ENCODE peak calls at places on chromosomes 4 and X, in five cellular contexts. M is aorta, U is fibroblast of lung, G is ascending aorta, F is heart left ventricle. Q is an unnamed sample.

GRCh38 chrX:10010686-10011085 is 43.5 kb downstream of the CLDN34 start:
- DNase-seq in U (peak; percentile 69), G (no peak), F (no peak), M (no peak), Q (no peak)

GRCh38 chr4:59517007-59517406 is 1683.1 kb upstream of the ADGRL3 start:
- DNase-seq in F (no peak), U (no peak), G (no peak), M (peak; percentile 45), Q (no peak)

GRCh38 chr4:158315706-158316105 is 105.4 kb downstream of the TMEM144 start:
- DNase-seq in G (no peak), F (no peak), M (no peak), U (peak; percentile 90), Q (no peak)

GRCh38 chrX:126552313-126553022 is at the start of gene DCAF12L1:
- DNase-seq in F (no peak), U (no peak), G (no peak), M (peak; percentile 71), Q (peak; percentile 8)

GRCh38 chr4:146222313-146222712 is 8.0 kb downstream of the REELD1 start:
- DNase-seq in M (no peak), U (peak; percentile 83), G (no peak), F (no peak), Q (no peak)

GRCh38 chrX:103839404-103839803 is 7.3 kb upstream of the RAB9B start:
- DNase-seq in M (no peak), U (no peak), F (no peak), G (no peak), Q (no peak)

GRCh38 chr4:25531272-25531671 is 124.4 kb upstream of the SLC34A2 start:
- DNase-seq in M (no peak), U (no peak), F (no peak), G (no peak), Q (no peak)

GRCh38 chr4:155559915-155560314 is 106.7 kb upstream of the GUCY1A1 start:
- DNase-seq in F (no peak), U (no peak), G (no peak), M (no peak), Q (no peak)

GRCh38 chr4:156832886-156833285 is 138.7 kb downstream of the PDGFC start:
- DNase-seq in G (no peak), U (peak; percentile 36), M (no peak), F (no peak), Q (no peak)

GRCh38 chr4:76430519-76431388 is 4.3 kb upstream of the SHROOM3 start:
- DNase-seq in U (peak; percentile 50), G (no peak), M (no peak), F (no peak), Q (no peak)

GRCh38 chr4:161799687-161800086 is 364.1 kb downstream of the FSTL5 start:
- DNase-seq in G (no peak), F (no peak), U (peak; percentile 58), M (no peak), Q (no peak)

GRCh38 chr4:18021470-18021719 is 160 bp downstream of the LCORL start:
- DNase-seq in M (no peak), F (no peak), U (peak; percentile 38), G (no peak), Q (no peak)

GRCh38 chr4:139734201-139734874 is 68.7 kb downstream of the MGST2 start:
- DNase-seq in G (no peak), F (no peak), M (no peak), U (peak; percentile 46), Q (no peak)

GRCh38 chrX:77426811-77427210 is 20.4 kb upstream of the FGF16 start:
- DNase-seq in G (no peak), U (peak; percentile 69), M (no peak), F (no peak), Q (no peak)

GRCh38 chrX:155888139-155888538 is 7.0 kb downstream of the VAMP7 start:
- DNase-seq in U (peak; percentile 82), G (no peak), F (no peak), M (no peak), Q (no peak)

GRCh38 chrX:25015486-25016360 is at the start of gene ARX:
- DNase-seq in G (no peak), U (peak; percentile 53), F (peak; percentile 47), M (no peak), Q (peak; percentile 77)

GRCh38 chr4:84480082-84480481 is 19.0 kb downstream of the NKX6-1 start:
- DNase-seq in M (no peak), F (no peak), U (no peak), G (no peak), Q (no peak)

GRCh38 chr4:19239565-19239964 is 1012.1 kb upstream of the SLIT2 start:
- DNase-seq in U (peak; percentile 82), G (no peak), F (no peak), M (no peak), Q (no peak)

GRCh38 chrX:78321809-78322208 is 5.6 kb downstream of the CYSLTR1 start:
- DNase-seq in F (peak; percentile 35), M (no peak), G (no peak), U (no peak), Q (peak; percentile 37)

GRCh38 chr4:140756292-140757219 is at the start of gene TBC1D9:
- DNase-seq in M (peak; percentile 90), U (peak; percentile 86), F (peak; percentile 88), G (peak; percentile 64), Q (peak; percentile 93)

GRCh38 chr4:184344899-184345572 is 127.4 kb upstream of the ENPP6 start:
- DNase-seq in F (peak; percentile 37), U (no peak), M (no peak), G (no peak), Q (no peak)

GRCh38 chrX:153582896-153583295 is 16.0 kb downstream of the CCNQ start:
- DNase-seq in U (peak; percentile 17), G (no peak), M (no peak), F (no peak), Q (peak; percentile 14)

GRCh38 chrX:143788265-143788664 is 67.7 kb upstream of the SPANXN2 start:
- DNase-seq in M (no peak), U (peak; percentile 1), G (no peak), F (no peak), Q (no peak)

GRCh38 chrX:41240504-41240903 is 93.5 kb upstream of the DDX3X start:
- DNase-seq in F (no peak), G (no peak), M (no peak), U (no peak), Q (no peak)

GRCh38 chr4:177118596-177118995 is 191.1 kb upstream of the NEIL3 start:
- DNase-seq in M (no peak), U (peak; percentile 99), F (peak; percentile 45), G (no peak), Q (peak; percentile 62)

GRCh38 chr4:94570558-94570957 is 118.8 kb downstream of the PDLIM5 start:
- DNase-seq in F (no peak), G (no peak), U (no peak), M (no peak), Q (no peak)

GRCh38 chr4:150262611-150263010 is 184.4 kb downstream of the DCLK2 start:
- DNase-seq in M (no peak), U (no peak), G (no peak), F (no peak), Q (no peak)

GRCh38 chr4:40629401-40630334 is at the start of gene RBM47:
- DNase-seq in U (peak; percentile 60), M (peak; percentile 87), F (peak; percentile 57), G (no peak), Q (peak; percentile 85)

GRCh38 chrX:93259029-93259428 is 414.3 kb downstream of the NAP1L3 start:
- DNase-seq in U (no peak), G (no peak), F (no peak), M (no peak), Q (no peak)

GRCh38 chrX:131830400-131831184 is 192.5 kb upstream of the STK26 start:
- DNase-seq in U (peak; percentile 51), F (peak; percentile 78), G (no peak), M (no peak), Q (peak; percentile 85)

GRCh38 chrX:154648931-154649863 is 4.2 kb downstream of the CTAG2 start:
- DNase-seq in U (no peak), M (peak; percentile 61), F (no peak), G (no peak), Q (no peak)

GRCh38 chr4:867526-868250 is 41.8 kb upstream of the CPLX1 start:
- DNase-seq in M (no peak), G (no peak), U (no peak), F (no peak), Q (no peak)

GRCh38 chrX:46642145-46642544 is 68.6 kb downstream of the CHST7 start:
- DNase-seq in G (no peak), U (no peak), F (no peak), M (no peak), Q (peak; percentile 58)

GRCh38 chrX:149618871-149619270 is 12.7 kb downstream of the TMEM185A start:
- DNase-seq in U (no peak), G (no peak), M (no peak), F (no peak), Q (no peak)

GRCh38 chr4:148341980-148342800 is 100.0 kb downstream of the NR3C2 start:
- DNase-seq in U (no peak), F (peak; percentile 21), M (no peak), G (no peak), Q (no peak)

GRCh38 chr4:113958766-113959540 is 20.5 kb downstream of the ARSJ start:
- DNase-seq in F (no peak), G (no peak), M (no peak), U (peak; percentile 96), Q (no peak)

GRCh38 chr4:113955411-113955810 is 24.0 kb downstream of the ARSJ start:
- DNase-seq in F (no peak), M (no peak), G (no peak), U (no peak), Q (no peak)

GRCh38 chr4:113957961-113958360 is 21.5 kb downstream of the ARSJ start:
- DNase-seq in U (no peak), F (no peak), M (no peak), G (no peak), Q (no peak)

GRCh38 chr4:113953888-113954287 is 25.6 kb downstream of the ARSJ start:
- DNase-seq in U (no peak), G (no peak), F (no peak), M (no peak), Q (no peak)

DNA sequence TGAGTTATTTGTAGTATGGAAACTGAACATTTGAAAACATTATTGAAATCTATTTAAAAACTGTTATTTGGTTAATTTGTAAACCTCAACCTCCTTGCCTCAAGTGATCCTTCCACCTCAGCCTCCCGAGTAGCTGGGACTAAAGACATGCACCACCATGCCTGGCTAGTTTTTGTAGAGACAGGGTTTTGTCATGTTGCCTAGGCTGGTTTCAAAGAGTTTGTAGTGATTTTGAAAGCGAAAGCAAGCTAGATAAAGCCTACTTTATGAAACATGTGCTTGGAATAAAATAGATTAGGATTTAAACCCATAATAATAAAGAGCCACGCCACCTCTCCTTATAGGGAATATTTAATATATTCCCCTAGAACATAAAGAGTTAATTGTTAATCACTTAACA is 23.5 kb downstream of the ARSJ start:
- DNase-seq in U (no peak), F (no peak), G (no peak), M (no peak), Q (no peak)
- H3K4me1 ChIP-seq in U (peaks cover 24% of the 10 kb centered on the region), F (peaks cover 8% of the 10 kb centered on the region), G (peaks cover 21% of the 10 kb centered on the region), M (no peaks in the 10 kb centered on the region), Q (peaks cover 2% of the 10 kb centered on the region)

GRCh38 chr4:168933423-168933822 is 76.6 kb downstream of the CBR4 start:
- DNase-seq in M (no peak), U (no peak), F (no peak), G (no peak), Q (no peak)
- H3K9me3 ChIP-seq in M (peaks cover 3% of the 10 kb centered on the region), U (no peaks in the 10 kb centered on the region), F (peaks cover 51% of the 10 kb centered on the region), G (peaks cover 67% of the 10 kb centered on the region), Q (no peaks in the 10 kb centered on the region)

GRCh38 chr4:2415213-2415612 is 3.2 kb downstream of the ZFYVE28 start:
- DNase-seq in U (no peak), G (no peak), M (no peak), F (no peak), Q (no peak)
- H3K27me3 ChIP-seq in U (peaks cover 10% of the 10 kb centered on the region), G (no peaks in the 10 kb centered on the region), M (no peaks in the 10 kb centered on the region), F (peaks cover 5% of the 10 kb centered on the region), Q (no peaks in the 10 kb centered on the region)

GRCh38 chr4:128570380-128570779 is 239.1 kb upstream of the JADE1 start:
- DNase-seq in G (peak; percentile 27), M (no peak), F (peak; percentile 41), U (no peak), Q (no peak)
- H3K4me1 ChIP-seq in G (peaks cover 17% of the 10 kb centered on the region), M (peaks cover 1% of the 10 kb centered on the region), F (peaks cover 41% of the 10 kb centered on the region), U (peaks cover 46% of the 10 kb centered on the region), Q (peaks cover 10% of the 10 kb centered on the region)